ENCODE peak calls at places on chromosomes 6 and 20, in nine cellular contexts. R, B, L, M, U, I, Q, A and X are unnamed samples.

GRCh38 chr6:27650620-27651370 is 177.9 kb upstream of the ZNF184 start:
- DNase-seq in L (peak), I (no peak), B (peak), U (peak), R (peak), M (peak), A (no peak), Q (peak), X (peak)

GRCh38 chr6:146305098-146305497 is 238.5 kb upstream of the RAB32 start:
- DNase-seq in M (no peak), Q (no peak), U (no peak), B (no peak), I (no peak), A (no peak), R (no peak), L (no peak), X (no peak)

GRCh38 chr20:8675896-8676295 is 393.0 kb upstream of the PLCB4 start:
- DNase-seq in M (no peak), B (no peak), R (no peak), I (no peak), Q (no peak), U (no peak), A (no peak), L (no peak), X (no peak)

GRCh38 chr6:33289784-33290315 is 449 bp downstream of the PFDN6 start:
- DNase-seq in L (no peak), Q (no peak), B (no peak), R (no peak), I (no peak), M (no peak), U (no peak), A (no peak), X (no peak)

GRCh38 chr6:16729183-16729696 is 32.0 kb downstream of the ATXN1 start:
- DNase-seq in R (no peak), U (no peak), A (no peak), L (no peak), M (no peak), Q (no peak), I (no peak), B (no peak), X (no peak)

GRCh38 chr6:164379786-164380185 is 929.6 kb downstream of the C6orf118 start:
- DNase-seq in U (no peak), L (no peak), B (no peak), I (no peak), A (no peak), M (no peak), Q (no peak), R (no peak), X (no peak)

GRCh38 chr20:4026093-4026601 is 10.8 kb upstream of the RNF24 start:
- DNase-seq in U (no peak), A (no peak), R (peak), M (no peak), I (no peak), L (peak), Q (no peak), B (peak), X (no peak)

GRCh38 chr6:5941188-5941587 is 65.5 kb downstream of the NRN1 start:
- DNase-seq in Q (no peak), B (no peak), M (no peak), U (no peak), R (no peak), L (no peak), A (no peak), I (no peak), X (no peak)

GRCh38 chr20:47500554-47500953 is 1.1 kb upstream of the NCOA3 start:
- DNase-seq in B (no peak), R (no peak), M (no peak), L (no peak), Q (no peak), I (no peak), A (no peak), U (no peak), X (no peak)

GRCh38 chr6:45626087-45626891 is 248.6 kb upstream of the SUPT3H start:
- DNase-seq in L (peak), A (no peak), U (no peak), R (no peak), M (no peak), Q (no peak), B (no peak), I (no peak), X (no peak)

GRCh38 chr6:6714498-6715360 is 126.2 kb downstream of the LY86 start:
- DNase-seq in U (no peak), R (no peak), I (no peak), Q (no peak), M (no peak), A (no peak), L (no peak), B (no peak), X (no peak)

GRCh38 chr20:58892126-58892931 is 39.8 kb downstream of the GNAS start:
- DNase-seq in L (peak), B (peak), A (peak), R (peak), Q (peak), I (peak), M (peak), U (peak), X (peak)

GRCh38 chr6:50539441-50539840 is 173.9 kb upstream of the TFAP2D start:
- DNase-seq in Q (no peak), U (no peak), M (no peak), I (no peak), L (no peak), B (no peak), R (no peak), A (no peak), X (no peak)

GRCh38 chr6:104623052-104623690 is 236.5 kb downstream of the HACE1 start:
- DNase-seq in B (peak), A (no peak), I (peak), M (peak), L (no peak), Q (no peak), R (no peak), U (no peak), X (no peak)

GRCh38 chr6:167142433-167142761 is 15.4 kb downstream of the GPR31 start:
- DNase-seq in M (no peak), I (no peak), B (no peak), U (no peak), A (no peak), L (no peak), Q (no peak), R (no peak), X (no peak)

GRCh38 chr6:141291322-141291721 is 841.4 kb upstream of the GJE1 start:
- DNase-seq in M (no peak), A (no peak), Q (no peak), L (no peak), I (no peak), U (no peak), B (no peak), R (no peak), X (no peak)

GRCh38 chr6:40627316-40627715 is 40.2 kb upstream of the LRFN2 start:
- DNase-seq in U (no peak), R (no peak), I (no peak), Q (no peak), L (peak), M (no peak), B (no peak), A (no peak), X (no peak)